ENCODE peak calls at places on chromosomes 12 and 14, in five cellular contexts. One of them, this sample, is unnamed.

GRCh38 chr12:2580821-2581220 is 213.9 kb upstream of the FKBP4 start:
- DNase-seq in A549: no peak
- DNase-seq in cardiac muscle cell: peak
- DNase-seq in GM06990: no peak
- DNase-seq in fibroblast of lung: peak
- DNase-seq in this sample: peak

GRCh38 chr12:106722854-106723253 is 51.6 kb upstream of the RIC8B start:
- DNase-seq in A549: no peak
- DNase-seq in cardiac muscle cell: no peak
- DNase-seq in GM06990: no peak
- DNase-seq in fibroblast of lung: no peak
- DNase-seq in this sample: no peak

GRCh38 chr14:70713096-70713875 is 71.6 kb downstream of the TTC9 start:
- DNase-seq in A549: no peak
- DNase-seq in cardiac muscle cell: peak
- DNase-seq in GM06990: no peak
- DNase-seq in fibroblast of lung: no peak
- DNase-seq in this sample: no peak

GRCh38 chr14:101791919-101792572 is 30.5 kb downstream of the PPP2R5C start:
- DNase-seq in A549: no peak
- DNase-seq in cardiac muscle cell: peak
- DNase-seq in GM06990: no peak
- DNase-seq in fibroblast of lung: peak
- DNase-seq in this sample: peak

GRCh38 chr12:21780786-21781185 is 6.3 kb upstream of the KCNJ8 start:
- DNase-seq in A549: no peak
- DNase-seq in cardiac muscle cell: no peak
- DNase-seq in GM06990: no peak
- DNase-seq in fibroblast of lung: no peak
- DNase-seq in this sample: no peak

GRCh38 chr14:105388110-105388951 is 10.0 kb upstream of the TEX22 start:
- DNase-seq in A549: no peak
- DNase-seq in cardiac muscle cell: no peak
- DNase-seq in GM06990: peak
- DNase-seq in fibroblast of lung: no peak
- DNase-seq in this sample: no peak

GRCh38 chr12:56338643-56339422 is at the start of gene IL23A:
- DNase-seq in A549: no peak
- DNase-seq in cardiac muscle cell: no peak
- DNase-seq in GM06990: peak
- DNase-seq in fibroblast of lung: peak
- DNase-seq in this sample: no peak

GRCh38 chr12:958449-959123 is 9.1 kb upstream of the RAD52 start:
- DNase-seq in A549: no peak
- DNase-seq in cardiac muscle cell: peak
- DNase-seq in GM06990: peak
- DNase-seq in fibroblast of lung: peak
- DNase-seq in this sample: no peak

DNA sequence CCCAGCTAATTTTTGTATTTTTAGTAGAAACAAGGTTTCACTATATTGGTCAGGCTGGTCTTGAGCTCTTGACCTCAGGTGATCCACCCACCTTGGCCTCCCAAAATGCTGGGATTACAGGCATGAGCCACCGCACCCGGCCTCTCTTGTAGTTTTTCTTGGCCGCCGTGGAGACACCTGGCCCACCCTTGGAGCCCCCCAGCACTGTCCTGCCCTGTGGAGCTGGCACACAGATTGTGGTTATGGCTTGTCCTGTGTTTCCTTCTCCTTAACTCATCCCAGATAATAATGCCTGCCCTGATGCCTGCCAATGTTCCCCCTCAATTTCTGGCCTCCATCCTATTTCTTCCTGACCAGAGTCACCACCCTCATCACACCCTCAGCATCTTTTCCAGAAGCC is 57.9 kb downstream of the CHGA start:
- DNase-seq in A549: no peak
- DNase-seq in cardiac muscle cell: no peak
- DNase-seq in GM06990: no peak
- DNase-seq in fibroblast of lung: no peak
- DNase-seq in this sample: no peak
- TF ChIP-seq CTCF in A549: no peak
- TF ChIP-seq CTCF in cardiac muscle cell: no peak
- TF ChIP-seq CTCF in GM06990: no peak
- TF ChIP-seq CTCF in fibroblast of lung: no peak
- TF ChIP-seq CTCF in this sample: no peak

DNA sequence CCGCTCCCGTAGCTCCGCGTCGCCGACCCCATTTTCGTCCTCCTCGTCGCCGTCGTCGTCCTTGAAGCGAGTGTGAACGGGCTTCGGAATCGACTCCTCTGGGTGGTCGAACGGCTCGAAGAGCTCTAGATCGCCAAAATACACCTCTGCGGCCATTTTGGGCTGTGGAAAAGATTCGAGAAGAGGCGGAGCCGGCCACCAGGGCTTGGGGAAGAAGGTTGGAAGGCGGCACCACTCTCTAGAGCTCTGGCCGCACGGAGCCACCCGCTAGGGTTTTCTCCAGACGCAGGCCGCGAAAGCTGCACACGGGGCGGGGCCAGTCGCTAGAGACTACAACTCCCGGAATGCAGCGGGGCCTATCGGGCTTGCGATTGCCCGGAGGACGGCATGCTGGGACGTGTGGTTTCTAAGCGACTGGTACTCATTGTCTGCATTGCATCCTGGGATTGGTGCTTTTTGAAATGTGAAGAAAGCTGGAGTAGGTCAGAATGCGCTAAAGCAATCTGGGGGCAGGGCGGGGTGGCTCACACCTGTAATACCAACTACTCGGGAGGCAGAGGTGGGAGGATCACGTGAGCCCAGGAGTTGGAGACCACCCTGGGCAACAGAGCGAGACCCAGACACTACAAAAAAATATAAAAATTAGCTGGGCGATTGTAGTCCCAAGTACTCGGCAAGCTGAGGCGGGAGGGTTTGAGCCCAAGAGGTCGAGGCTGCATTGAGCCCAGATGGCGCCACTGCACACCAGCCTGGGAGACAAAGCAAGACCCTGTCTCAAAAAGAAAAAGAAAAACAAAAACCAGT is at the start of gene ZCCHC8:
- DNase-seq in A549: peak
- DNase-seq in cardiac muscle cell: peak
- DNase-seq in GM06990: peak
- DNase-seq in fibroblast of lung: peak
- DNase-seq in this sample: peak
- TF ChIP-seq CTCF in A549: peak
- TF ChIP-seq CTCF in cardiac muscle cell: no peak
- TF ChIP-seq CTCF in GM06990: peak
- TF ChIP-seq CTCF in fibroblast of lung: no peak
- TF ChIP-seq CTCF in this sample: peak

GRCh38 chr12:78120866-78121590 is 290.3 kb downstream of the NAV3 start:
- DNase-seq in A549: peak
- DNase-seq in cardiac muscle cell: peak
- DNase-seq in GM06990: no peak
- DNase-seq in fibroblast of lung: peak
- DNase-seq in this sample: no peak
- TF ChIP-seq CTCF in A549: peak
- TF ChIP-seq CTCF in cardiac muscle cell: peak
- TF ChIP-seq CTCF in GM06990: peak
- TF ChIP-seq CTCF in fibroblast of lung: peak
- TF ChIP-seq CTCF in this sample: peak

DNA sequence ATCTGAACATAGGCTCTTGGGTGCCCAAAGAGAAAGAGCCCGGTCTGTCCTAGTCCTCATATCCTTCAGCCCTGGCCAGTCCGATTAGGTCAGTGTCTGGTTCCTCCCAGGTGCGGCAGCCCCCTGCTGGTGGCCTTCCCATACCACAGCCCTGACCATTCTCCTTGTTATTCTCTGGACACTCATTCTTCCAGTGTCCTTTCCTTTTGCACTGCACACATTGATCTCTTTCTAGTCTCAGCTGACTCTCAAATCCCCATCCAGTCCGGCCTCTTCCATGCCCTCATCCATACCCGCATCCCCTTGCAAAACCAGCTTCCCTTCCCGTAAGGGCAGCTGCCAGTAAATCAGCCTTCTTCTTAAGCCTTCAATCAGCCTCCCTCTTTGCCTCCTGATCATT is 1316.3 kb downstream of the TMEM121 start:
- DNase-seq in A549: peak
- DNase-seq in cardiac muscle cell: no peak
- DNase-seq in GM06990: no peak
- DNase-seq in fibroblast of lung: no peak
- DNase-seq in this sample: no peak
- TF ChIP-seq CTCF in A549: peak
- TF ChIP-seq CTCF in cardiac muscle cell: no peak
- TF ChIP-seq CTCF in GM06990: peak
- TF ChIP-seq CTCF in fibroblast of lung: no peak
- TF ChIP-seq CTCF in this sample: no peak

GRCh38 chr14:23353433-23353780 is 720 bp upstream of the SLC22A17 start:
- DNase-seq in A549: no peak
- DNase-seq in cardiac muscle cell: no peak
- DNase-seq in GM06990: no peak
- DNase-seq in fibroblast of lung: no peak
- DNase-seq in this sample: no peak

GRCh38 chr14:23349156-23349845 is 3.4 kb downstream of the SLC22A17 start:
- DNase-seq in A549: no peak
- DNase-seq in cardiac muscle cell: no peak
- DNase-seq in GM06990: no peak
- DNase-seq in fibroblast of lung: no peak
- DNase-seq in this sample: no peak

GRCh38 chr14:23354990-23355389 is 2.3 kb upstream of the SLC22A17 start:
- DNase-seq in A549: no peak
- DNase-seq in cardiac muscle cell: no peak
- DNase-seq in GM06990: no peak
- DNase-seq in fibroblast of lung: no peak
- DNase-seq in this sample: no peak

GRCh38 chr14:23352506-23353432 is at the start of gene SLC22A17:
- DNase-seq in A549: peak
- DNase-seq in cardiac muscle cell: peak
- DNase-seq in GM06990: no peak
- DNase-seq in fibroblast of lung: peak
- DNase-seq in this sample: peak

DNA sequence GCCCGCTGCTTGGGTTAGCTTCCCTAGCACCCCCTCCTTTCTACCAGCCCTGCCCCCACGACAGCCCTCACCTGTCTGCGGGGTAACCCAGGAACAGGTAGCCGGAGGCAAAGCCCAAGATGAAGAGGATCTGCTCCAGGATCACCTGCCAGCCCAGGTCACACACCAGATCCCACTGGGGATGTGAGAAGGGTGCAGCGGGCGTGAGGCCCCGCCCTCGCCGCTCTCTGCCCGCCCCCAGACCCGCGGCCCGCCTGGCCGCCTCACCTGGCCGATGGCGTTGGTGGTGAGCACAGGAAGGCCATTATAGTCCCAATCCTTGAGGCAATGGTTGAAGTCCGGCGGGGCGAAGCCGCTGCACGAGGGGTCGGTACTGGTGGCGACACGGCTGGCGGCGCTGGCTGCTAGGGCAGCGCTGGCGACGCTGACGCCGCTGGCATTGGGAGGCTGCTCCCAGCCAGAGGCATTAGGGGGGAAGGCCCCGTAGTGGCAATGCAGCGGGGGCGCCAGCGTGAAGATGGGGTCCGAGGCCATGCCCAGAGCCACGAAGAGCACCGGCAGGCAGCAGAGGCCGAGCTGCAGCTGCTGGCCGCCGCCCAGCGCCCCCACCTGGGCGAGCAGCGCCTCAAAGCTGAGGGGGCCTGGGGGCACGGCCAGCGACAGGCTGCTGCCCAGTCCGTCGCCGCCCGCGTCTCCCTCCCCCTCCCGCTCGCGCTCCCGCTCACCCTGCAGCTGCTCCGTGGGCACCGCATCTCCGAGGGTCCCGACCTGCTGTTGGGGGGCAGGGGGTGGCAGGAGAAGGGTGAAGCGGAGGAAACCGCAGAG is 794 bp downstream of the SLC22A17 start:
- DNase-seq in A549: no peak
- DNase-seq in cardiac muscle cell: no peak
- DNase-seq in GM06990: no peak
- DNase-seq in fibroblast of lung: peak
- DNase-seq in this sample: no peak
- TF ChIP-seq CTCF in A549: no peak
- TF ChIP-seq CTCF in cardiac muscle cell: peak
- TF ChIP-seq CTCF in GM06990: no peak
- TF ChIP-seq CTCF in fibroblast of lung: no peak
- TF ChIP-seq CTCF in this sample: no peak

This sample was measured in AG04450.